ENCODE peak calls at places on chromosomes 6 and 20, in four cellular contexts. One of them, this sample, is unnamed.

GRCh38 chr6:14211596-14211961 is 94.0 kb downstream of the CD83 start:
- DNase-seq in foreskin melanocyte: no peak
- DNase-seq in tibial artery: peak; percentile 28
- DNase-seq in RWPE1: no peak
- DNase-seq in this sample: peak; percentile 57

GRCh38 chr20:4805663-4806449 is 84.1 kb downstream of the PRND start:
- DNase-seq in foreskin melanocyte: no peak
- DNase-seq in tibial artery: no peak
- DNase-seq in RWPE1: no peak
- DNase-seq in this sample: no peak

GRCh38 chr6:54377776-54378175 is 69.5 kb downstream of the TINAG start:
- DNase-seq in foreskin melanocyte: no peak
- DNase-seq in tibial artery: no peak
- DNase-seq in RWPE1: no peak
- DNase-seq in this sample: no peak

GRCh38 chr6:146312606-146313005 is 231.0 kb upstream of the RAB32 start:
- DNase-seq in foreskin melanocyte: no peak
- DNase-seq in tibial artery: no peak
- DNase-seq in RWPE1: peak; percentile 6
- DNase-seq in this sample: no peak

GRCh38 chr6:31574106-31575061 is 981 bp upstream of the TNF start:
- DNase-seq in foreskin melanocyte: no peak
- DNase-seq in tibial artery: no peak
- DNase-seq in RWPE1: no peak
- DNase-seq in this sample: no peak

GRCh38 chr6:133432021-133432989 is 191.1 kb downstream of the EYA4 start:
- DNase-seq in foreskin melanocyte: no peak
- DNase-seq in tibial artery: no peak
- DNase-seq in RWPE1: no peak
- DNase-seq in this sample: no peak

GRCh38 chr20:59561614-59562277 is 42.6 kb upstream of the PHACTR3 start:
- DNase-seq in foreskin melanocyte: no peak
- DNase-seq in tibial artery: no peak
- DNase-seq in RWPE1: no peak
- DNase-seq in this sample: no peak

GRCh38 chr20:3011752-3012151 is 31.7 kb upstream of the GNRH2 start:
- DNase-seq in foreskin melanocyte: no peak
- DNase-seq in tibial artery: no peak
- DNase-seq in RWPE1: no peak
- DNase-seq in this sample: no peak

GRCh38 chr6:17768388-17768787 is 61.7 kb upstream of the NUP153 start:
- DNase-seq in foreskin melanocyte: no peak
- DNase-seq in tibial artery: no peak
- DNase-seq in RWPE1: no peak
- DNase-seq in this sample: no peak

GRCh38 chr6:131122007-131122406 is 13.3 kb upstream of the AKAP7 start:
- DNase-seq in foreskin melanocyte: no peak
- DNase-seq in tibial artery: no peak
- DNase-seq in RWPE1: no peak
- DNase-seq in this sample: no peak

GRCh38 chr6:44531447-44532015 is 144.0 kb downstream of the CDC5L start:
- DNase-seq in foreskin melanocyte: no peak
- DNase-seq in tibial artery: no peak
- DNase-seq in RWPE1: no peak
- DNase-seq in this sample: no peak

GRCh38 chr20:41138527-41139226 is 1.3 kb downstream of the PLCG1 start:
- DNase-seq in foreskin melanocyte: no peak
- DNase-seq in tibial artery: no peak
- DNase-seq in RWPE1: peak; percentile 54
- DNase-seq in this sample: no peak

GRCh38 chr6:31332637-31333602 is 24.1 kb downstream of the HLA-B start:
- DNase-seq in foreskin melanocyte: no peak
- DNase-seq in tibial artery: no peak
- DNase-seq in RWPE1: no peak
- DNase-seq in this sample: no peak

GRCh38 chr20:38665094-38665493 is 59.2 kb upstream of the SLC32A1 start:
- DNase-seq in foreskin melanocyte: no peak
- DNase-seq in tibial artery: no peak
- DNase-seq in RWPE1: no peak
- DNase-seq in this sample: no peak

GRCh38 chr6:115067690-115068447 is 725.0 kb upstream of the HS3ST5 start:
- DNase-seq in foreskin melanocyte: no peak
- DNase-seq in tibial artery: no peak
- DNase-seq in RWPE1: no peak
- DNase-seq in this sample: no peak

GRCh38 chr20:32965115-32965514 is 39.1 kb downstream of the SUN5 start:
- DNase-seq in foreskin melanocyte: no peak
- DNase-seq in tibial artery: no peak
- DNase-seq in RWPE1: no peak
- DNase-seq in this sample: no peak

GRCh38 chr6:33740794-33741193 is 5.9 kb downstream of the IP6K3 start:
- DNase-seq in foreskin melanocyte: no peak
- DNase-seq in tibial artery: no peak
- DNase-seq in RWPE1: no peak
- DNase-seq in this sample: no peak

GRCh38 chr6:41939091-41939847 is 2.3 kb downstream of the CCND3 start:
- DNase-seq in foreskin melanocyte: no peak
- DNase-seq in tibial artery: peak; percentile 44
- DNase-seq in RWPE1: no peak
- DNase-seq in this sample: peak; percentile 77

GRCh38 chr20:61773926-61774587 is 291.6 kb downstream of the TAF4 start:
- DNase-seq in foreskin melanocyte: no peak
- DNase-seq in tibial artery: no peak
- DNase-seq in RWPE1: no peak
- DNase-seq in this sample: no peak

GRCh38 chr6:159981591-159982245 is 12.8 kb downstream of the IGF2R start:
- DNase-seq in foreskin melanocyte: peak; percentile 73
- DNase-seq in tibial artery: peak; percentile 73
- DNase-seq in RWPE1: no peak
- DNase-seq in this sample: peak; percentile 96

GRCh38 chr6:20403766-20404640 is 2.3 kb downstream of the E2F3 start:
- DNase-seq in foreskin melanocyte: peak; percentile 52
- DNase-seq in tibial artery: peak; percentile 24
- DNase-seq in RWPE1: peak; percentile 50
- DNase-seq in this sample: no peak

GRCh38 chr20:7437311-7437710 is 502.9 kb downstream of the HAO1 start:
- DNase-seq in foreskin melanocyte: no peak
- DNase-seq in tibial artery: no peak
- DNase-seq in RWPE1: no peak
- DNase-seq in this sample: no peak

GRCh38 chr6:167733740-167734661 is 92.7 kb upstream of the AFDN start:
- DNase-seq in foreskin melanocyte: peak; percentile 91
- DNase-seq in tibial artery: peak; percentile 75
- DNase-seq in RWPE1: no peak
- DNase-seq in this sample: no peak

GRCh38 chr6:100175814-100176275 is 181.8 kb upstream of the MCHR2 start:
- DNase-seq in foreskin melanocyte: no peak
- DNase-seq in tibial artery: no peak
- DNase-seq in RWPE1: peak; percentile 3
- DNase-seq in this sample: no peak

GRCh38 chr6:7640607-7641577 is 50.9 kb downstream of the SNRNP48 start:
- DNase-seq in foreskin melanocyte: peak; percentile 41
- DNase-seq in tibial artery: no peak
- DNase-seq in RWPE1: peak; percentile 78
- DNase-seq in this sample: no peak

GRCh38 chr6:168180548-168181011 is 101.6 kb upstream of the FRMD1 start:
- DNase-seq in foreskin melanocyte: no peak
- DNase-seq in tibial artery: peak; percentile 12
- DNase-seq in RWPE1: no peak
- DNase-seq in this sample: no peak